ENCODE peak calls at places on chromosome 9, in five cellular contexts. One of them, this sample, is unnamed.
A peak's percentile ranks its signal among the peaks of the same experiment; 100 is the strongest.

GRCh38 chr9:108854094-108854493 is 1.7 kb downstream of the ACTL7B start:
- DNase-seq in adrenal gland: no peak
- DNase-seq in HCT116: no peak
- DNase-seq in GM12892: no peak
- DNase-seq in IMR-90: no peak
- DNase-seq in this sample: no peak

GRCh38 chr9:99011161-99011709 is 67.5 kb downstream of the COL15A1 start:
- DNase-seq in adrenal gland: no peak
- DNase-seq in HCT116: no peak
- DNase-seq in GM12892: no peak
- DNase-seq in IMR-90: peak; percentile 48
- DNase-seq in this sample: peak; percentile 50

GRCh38 chr9:72586388-72587160 is 65.2 kb downstream of the TMC1 start:
- DNase-seq in adrenal gland: no peak
- DNase-seq in HCT116: no peak
- DNase-seq in GM12892: no peak
- DNase-seq in IMR-90: peak; percentile 90
- DNase-seq in this sample: no peak

GRCh38 chr9:14797442-14797841 is 74.9 kb upstream of the CER1 start:
- DNase-seq in adrenal gland: no peak
- DNase-seq in HCT116: no peak
- DNase-seq in GM12892: no peak
- DNase-seq in IMR-90: no peak
- DNase-seq in this sample: no peak

GRCh38 chr9:97307091-97307490 is 368 bp upstream of the CCDC180 start:
- DNase-seq in adrenal gland: peak; percentile 91
- DNase-seq in HCT116: no peak
- DNase-seq in GM12892: no peak
- DNase-seq in IMR-90: peak; percentile 57
- DNase-seq in this sample: peak; percentile 84

GRCh38 chr9:114684036-114684435 is 2.0 kb upstream of the TEX48 start:
- DNase-seq in adrenal gland: no peak
- DNase-seq in HCT116: no peak
- DNase-seq in GM12892: no peak
- DNase-seq in IMR-90: no peak
- DNase-seq in this sample: no peak

GRCh38 chr9:133514475-133515239 is 10.1 kb downstream of the MYMK start:
- DNase-seq in adrenal gland: peak; percentile 63
- DNase-seq in HCT116: no peak
- DNase-seq in GM12892: no peak
- DNase-seq in IMR-90: no peak
- DNase-seq in this sample: no peak

GRCh38 chr9:124453586-124454191 is 3.4 kb downstream of the ADGRD2 start:
- DNase-seq in adrenal gland: no peak
- DNase-seq in HCT116: peak; percentile 21
- DNase-seq in GM12892: peak; percentile 23
- DNase-seq in IMR-90: no peak
- DNase-seq in this sample: peak; percentile 37

GRCh38 chr9:35908484-35909125 is 685 bp upstream of the SPAAR start:
- DNase-seq in adrenal gland: peak; percentile 40
- DNase-seq in HCT116: no peak
- DNase-seq in GM12892: no peak
- DNase-seq in IMR-90: peak; percentile 66
- DNase-seq in this sample: no peak

GRCh38 chr9:93020785-93021670 is 37.5 kb upstream of the SUSD3 start:
- DNase-seq in adrenal gland: peak; percentile 10
- DNase-seq in HCT116: no peak
- DNase-seq in GM12892: no peak
- DNase-seq in IMR-90: no peak
- DNase-seq in this sample: no peak

GRCh38 chr9:125241863-125242739 is 958 bp upstream of the HSPA5 start:
- DNase-seq in adrenal gland: peak; percentile 45
- DNase-seq in HCT116: no peak
- DNase-seq in GM12892: no peak
- DNase-seq in IMR-90: no peak
- DNase-seq in this sample: no peak

DNA sequence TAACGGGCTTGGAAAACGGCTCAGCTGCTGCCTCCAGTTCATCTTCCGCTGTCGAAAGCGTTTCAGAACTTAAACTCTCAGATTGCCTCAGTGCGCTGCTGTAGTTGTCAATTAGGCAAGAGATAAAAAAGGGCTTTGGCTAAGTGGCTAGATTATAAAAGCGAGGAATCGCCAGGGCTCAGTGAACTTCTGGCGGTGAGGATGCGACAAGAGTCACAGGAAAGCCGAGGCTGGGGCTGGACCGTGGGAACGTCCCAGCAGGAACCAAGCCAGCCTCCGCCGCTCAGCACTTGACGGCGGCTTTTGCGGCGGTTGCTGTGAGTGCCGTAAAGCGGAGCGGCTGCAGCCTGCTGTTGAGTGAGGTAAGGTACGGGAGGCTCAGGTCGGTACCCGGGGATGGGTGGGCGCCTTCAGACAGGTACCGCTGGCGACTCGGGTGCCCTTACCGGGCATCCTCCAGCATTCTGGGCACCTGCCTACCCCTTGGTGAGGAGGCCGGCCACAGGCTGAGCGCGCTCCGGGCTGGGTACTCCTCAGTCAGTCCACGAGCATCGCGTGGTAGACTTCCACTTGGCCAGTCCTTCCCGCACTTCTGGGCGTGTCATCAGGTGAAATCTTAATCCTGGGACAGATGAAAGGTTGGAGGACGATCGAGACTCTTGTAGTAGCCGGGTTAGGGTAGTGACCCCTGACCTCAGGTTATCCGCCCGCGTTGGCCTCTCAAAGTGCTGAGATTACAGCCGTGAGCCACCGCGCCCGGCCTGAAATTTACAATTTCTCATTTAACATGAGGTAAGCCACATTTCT is at the start of gene FKTN:
- DNase-seq in adrenal gland: peak; percentile 90
- DNase-seq in HCT116: peak; percentile 64
- DNase-seq in GM12892: peak; percentile 74
- DNase-seq in IMR-90: peak; percentile 81
- DNase-seq in this sample: peak; percentile 88
- TF ChIP-seq POLR2A in adrenal gland: peak; percentile 17
- TF ChIP-seq POLR2A in HCT116: peak; percentile 34
- TF ChIP-seq POLR2A in GM12892: peak; percentile 84
- TF ChIP-seq POLR2A in IMR-90: no peak
- TF ChIP-seq POLR2A in this sample: peak; percentile 64

GRCh38 chr9:78519786-78520185 is 222.9 kb downstream of the PSAT1 start:
- DNase-seq in adrenal gland: no peak
- DNase-seq in HCT116: no peak
- DNase-seq in GM12892: no peak
- DNase-seq in IMR-90: no peak
- DNase-seq in this sample: no peak
- TF ChIP-seq POLR2A in adrenal gland: no peak
- TF ChIP-seq POLR2A in HCT116: no peak
- TF ChIP-seq POLR2A in GM12892: no peak
- TF ChIP-seq POLR2A in IMR-90: no peak
- TF ChIP-seq POLR2A in this sample: no peak

DNA sequence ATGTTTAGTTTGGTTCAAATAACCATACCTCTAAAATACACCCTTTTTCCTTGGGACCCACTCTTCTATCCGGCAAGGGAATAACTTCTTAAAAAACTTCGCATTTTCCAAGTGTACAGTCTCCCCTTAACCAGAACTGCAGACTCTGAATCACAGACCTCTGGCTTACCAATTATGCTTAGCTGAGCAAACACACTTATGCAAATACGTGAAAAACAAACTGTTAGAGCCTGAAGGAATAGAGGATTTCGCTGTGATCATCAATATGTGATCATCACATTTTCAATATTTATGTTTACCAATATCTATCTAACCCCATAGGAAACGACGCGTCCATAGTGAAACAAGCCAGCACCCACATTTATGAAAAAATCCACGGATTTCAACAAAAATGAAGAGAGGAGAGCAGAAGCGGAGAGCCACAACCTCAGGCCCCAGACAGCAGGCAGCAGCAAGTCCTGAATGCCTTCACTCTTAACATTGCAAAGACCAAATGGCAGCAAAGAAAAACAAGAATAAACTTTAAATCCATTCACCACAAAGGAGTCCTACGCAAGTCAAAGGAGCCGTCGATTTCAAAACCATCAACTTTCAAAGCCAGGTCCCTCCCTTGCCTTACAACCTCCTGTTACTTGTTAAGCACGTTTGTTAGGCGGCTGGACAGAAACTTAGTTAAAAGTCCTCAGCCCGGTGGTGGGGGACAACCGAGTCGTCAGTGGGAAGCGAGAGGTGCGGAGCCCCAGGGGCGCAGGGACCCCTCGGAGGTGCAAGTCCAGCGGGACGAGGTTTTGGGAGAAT is 1.1 kb downstream of the LPAR1 start:
- DNase-seq in adrenal gland: no peak
- DNase-seq in HCT116: peak; percentile 7
- DNase-seq in GM12892: no peak
- DNase-seq in IMR-90: peak; percentile 37
- DNase-seq in this sample: no peak
- TF ChIP-seq POLR2A in adrenal gland: no peak
- TF ChIP-seq POLR2A in HCT116: no peak
- TF ChIP-seq POLR2A in GM12892: no peak
- TF ChIP-seq POLR2A in IMR-90: no peak
- TF ChIP-seq POLR2A in this sample: no peak

GRCh38 chr9:129237195-129237611 is 59.1 kb upstream of the IER5L start:
- DNase-seq in adrenal gland: peak; percentile 59
- DNase-seq in HCT116: no peak
- DNase-seq in GM12892: no peak
- DNase-seq in IMR-90: peak; percentile 65
- DNase-seq in this sample: no peak

GRCh38 chr9:129235041-129235930 is 57.2 kb upstream of the IER5L start:
- DNase-seq in adrenal gland: no peak
- DNase-seq in HCT116: no peak
- DNase-seq in GM12892: no peak
- DNase-seq in IMR-90: no peak
- DNase-seq in this sample: no peak

GRCh38 chr9:129236441-129237145 is 58.5 kb upstream of the IER5L start:
- DNase-seq in adrenal gland: no peak
- DNase-seq in HCT116: no peak
- DNase-seq in GM12892: no peak
- DNase-seq in IMR-90: no peak
- DNase-seq in this sample: no peak

GRCh38 chr9:129234491-129234890 is 56.4 kb upstream of the IER5L start:
- DNase-seq in adrenal gland: no peak
- DNase-seq in HCT116: no peak
- DNase-seq in GM12892: no peak
- DNase-seq in IMR-90: no peak
- DNase-seq in this sample: no peak

DNA sequence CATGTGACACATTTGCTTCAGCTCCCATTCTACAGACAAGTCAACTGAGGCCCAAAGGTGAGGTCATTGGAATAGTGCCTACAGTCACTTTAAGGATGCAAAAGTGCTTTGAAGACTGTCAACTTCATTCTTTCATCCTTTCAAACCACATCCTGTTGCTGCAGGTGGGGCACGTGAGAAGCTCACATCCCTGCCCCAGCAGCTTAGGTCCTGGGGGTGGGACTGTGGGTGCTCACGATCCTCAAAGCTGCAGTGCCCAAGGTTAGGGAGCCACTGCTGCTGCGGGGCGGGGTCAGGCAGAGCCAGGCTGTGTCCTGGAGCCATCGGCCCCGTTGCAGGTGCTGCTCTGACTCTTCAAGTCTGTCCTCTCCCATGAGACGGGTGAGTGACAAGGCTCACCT is 57.9 kb upstream of the IER5L start:
- DNase-seq in adrenal gland: no peak
- DNase-seq in HCT116: no peak
- DNase-seq in GM12892: no peak
- DNase-seq in IMR-90: no peak
- DNase-seq in this sample: no peak
- TF ChIP-seq POLR2A in adrenal gland: no peak
- TF ChIP-seq POLR2A in HCT116: no peak
- TF ChIP-seq POLR2A in GM12892: no peak
- TF ChIP-seq POLR2A in IMR-90: no peak
- TF ChIP-seq POLR2A in this sample: no peak

DNA sequence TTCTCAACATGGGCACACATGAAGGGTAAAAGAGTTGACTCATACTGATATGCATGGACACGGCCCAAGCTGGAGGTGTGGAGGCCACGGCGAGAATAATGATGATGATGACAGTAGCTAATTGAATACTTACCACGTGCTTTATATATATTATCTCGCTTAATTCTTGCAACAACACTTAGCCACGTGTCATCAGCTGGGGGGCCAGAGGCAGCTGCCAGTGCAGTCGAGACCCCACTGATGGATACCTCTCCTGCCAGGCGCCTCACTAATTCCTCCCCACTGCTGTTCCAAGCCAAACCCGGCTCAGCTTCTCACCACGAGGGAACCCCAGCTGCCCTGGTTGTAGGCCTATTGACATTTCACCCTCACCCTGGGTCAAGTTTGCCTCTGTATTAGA is 90.2 kb upstream of the PTCH1 start:
- DNase-seq in adrenal gland: no peak
- DNase-seq in HCT116: no peak
- DNase-seq in GM12892: no peak
- DNase-seq in IMR-90: no peak
- DNase-seq in this sample: no peak
- TF ChIP-seq POLR2A in adrenal gland: no peak
- TF ChIP-seq POLR2A in HCT116: no peak
- TF ChIP-seq POLR2A in GM12892: no peak
- TF ChIP-seq POLR2A in IMR-90: no peak
- TF ChIP-seq POLR2A in this sample: no peak

GRCh38 chr9:129486496-129487306 is 134.2 kb downstream of the C9orf50 start:
- DNase-seq in adrenal gland: peak; percentile 83
- DNase-seq in HCT116: no peak
- DNase-seq in GM12892: no peak
- DNase-seq in IMR-90: peak; percentile 57
- DNase-seq in this sample: no peak
- TF ChIP-seq POLR2A in adrenal gland: peak; percentile 18
- TF ChIP-seq POLR2A in HCT116: no peak
- TF ChIP-seq POLR2A in GM12892: no peak
- TF ChIP-seq POLR2A in IMR-90: no peak
- TF ChIP-seq POLR2A in this sample: no peak

GRCh38 chr9:126860077-126860756 is at the start of gene ZBTB34:
- DNase-seq in adrenal gland: peak; percentile 46
- DNase-seq in HCT116: peak; percentile 6
- DNase-seq in GM12892: peak; percentile 63
- DNase-seq in IMR-90: peak; percentile 24
- DNase-seq in this sample: peak; percentile 75
- TF ChIP-seq POLR2A in adrenal gland: no peak
- TF ChIP-seq POLR2A in HCT116: no peak
- TF ChIP-seq POLR2A in GM12892: peak; percentile 86
- TF ChIP-seq POLR2A in IMR-90: peak; percentile 65
- TF ChIP-seq POLR2A in this sample: peak; percentile 24